ENCODE peak calls at places on chromosomes 16 and 17, in ten cellular contexts. One of them, this sample, is unnamed.

GRCh38 chr17:43714338-43715149 is 44.0 kb downstream of the SOST start:
- DNase-seq in HT-29: peak; percentile 22
- DNase-seq in left ventricle myocardium inferior: no peak
- DNase-seq in HuH-7.5: no peak
- DNase-seq in epithelial cell of esophagus: peak; percentile 57
- DNase-seq in fibroblast of mammary gland: peak; percentile 37
- DNase-seq in hepatocyte: no peak
- DNase-seq in mesothelial cell of epicardium: no peak
- DNase-seq in AG08395: peak; percentile 59
- DNase-seq in breast epithelium: peak; percentile 35
- DNase-seq in this sample: peak; percentile 60

GRCh38 chr16:67650023-67650422 is 5.1 kb downstream of the CARMIL2 start:
- DNase-seq in HT-29: no peak
- DNase-seq in left ventricle myocardium inferior: no peak
- DNase-seq in HuH-7.5: no peak
- DNase-seq in epithelial cell of esophagus: no peak
- DNase-seq in fibroblast of mammary gland: no peak
- DNase-seq in hepatocyte: no peak
- DNase-seq in mesothelial cell of epicardium: no peak
- DNase-seq in AG08395: no peak
- DNase-seq in breast epithelium: no peak
- DNase-seq in this sample: no peak

GRCh38 chr17:55326030-55326429 is 61.3 kb downstream of the HLF start:
- DNase-seq in HT-29: no peak
- DNase-seq in left ventricle myocardium inferior: no peak
- DNase-seq in HuH-7.5: no peak
- DNase-seq in epithelial cell of esophagus: no peak
- DNase-seq in fibroblast of mammary gland: no peak
- DNase-seq in hepatocyte: no peak
- DNase-seq in mesothelial cell of epicardium: no peak
- DNase-seq in AG08395: no peak
- DNase-seq in breast epithelium: no peak
- DNase-seq in this sample: no peak

GRCh38 chr16:80123189-80123588 is 417.6 kb upstream of the DYNLRB2 start:
- DNase-seq in HT-29: no peak
- DNase-seq in left ventricle myocardium inferior: no peak
- DNase-seq in HuH-7.5: no peak
- DNase-seq in epithelial cell of esophagus: no peak
- DNase-seq in fibroblast of mammary gland: peak; percentile 26
- DNase-seq in hepatocyte: no peak
- DNase-seq in mesothelial cell of epicardium: no peak
- DNase-seq in AG08395: peak; percentile 42
- DNase-seq in breast epithelium: no peak
- DNase-seq in this sample: no peak

GRCh38 chr17:77647531-77647930 is 311.0 kb upstream of the TNRC6C start:
- DNase-seq in HT-29: no peak
- DNase-seq in left ventricle myocardium inferior: no peak
- DNase-seq in HuH-7.5: no peak
- DNase-seq in epithelial cell of esophagus: no peak
- DNase-seq in fibroblast of mammary gland: no peak
- DNase-seq in hepatocyte: no peak
- DNase-seq in mesothelial cell of epicardium: no peak
- DNase-seq in AG08395: no peak
- DNase-seq in breast epithelium: no peak
- DNase-seq in this sample: no peak

GRCh38 chr17:72846399-72846798 is 246.1 kb downstream of the SLC39A11 start:
- DNase-seq in HT-29: no peak
- DNase-seq in left ventricle myocardium inferior: no peak
- DNase-seq in HuH-7.5: no peak
- DNase-seq in epithelial cell of esophagus: no peak
- DNase-seq in fibroblast of mammary gland: no peak
- DNase-seq in hepatocyte: no peak
- DNase-seq in mesothelial cell of epicardium: no peak
- DNase-seq in AG08395: no peak
- DNase-seq in breast epithelium: no peak
- DNase-seq in this sample: peak; percentile 27

GRCh38 chr16:2229602-2230250 is 6.3 kb downstream of the E4F1 start:
- DNase-seq in HT-29: no peak
- DNase-seq in left ventricle myocardium inferior: no peak
- DNase-seq in HuH-7.5: no peak
- DNase-seq in epithelial cell of esophagus: no peak
- DNase-seq in fibroblast of mammary gland: no peak
- DNase-seq in hepatocyte: no peak
- DNase-seq in mesothelial cell of epicardium: no peak
- DNase-seq in AG08395: no peak
- DNase-seq in breast epithelium: no peak
- DNase-seq in this sample: no peak

GRCh38 chr16:19168173-19169080 is at the start of gene SYT17:
- DNase-seq in HT-29: no peak
- DNase-seq in left ventricle myocardium inferior: peak; percentile 19
- DNase-seq in HuH-7.5: no peak
- DNase-seq in epithelial cell of esophagus: no peak
- DNase-seq in fibroblast of mammary gland: no peak
- DNase-seq in hepatocyte: peak; percentile 68
- DNase-seq in mesothelial cell of epicardium: no peak
- DNase-seq in AG08395: no peak
- DNase-seq in breast epithelium: no peak
- DNase-seq in this sample: no peak

GRCh38 chr16:10828851-10829331 is 10.3 kb upstream of the TVP23A start:
- DNase-seq in HT-29: peak; percentile 35
- DNase-seq in left ventricle myocardium inferior: peak; percentile 96
- DNase-seq in HuH-7.5: no peak
- DNase-seq in epithelial cell of esophagus: peak; percentile 58
- DNase-seq in fibroblast of mammary gland: peak; percentile 83
- DNase-seq in hepatocyte: peak; percentile 75
- DNase-seq in mesothelial cell of epicardium: no peak
- DNase-seq in AG08395: peak; percentile 88
- DNase-seq in breast epithelium: peak; percentile 94
- DNase-seq in this sample: peak; percentile 68

GRCh38 chr16:84419730-84420129 is 51.4 kb downstream of the ATP2C2 start:
- DNase-seq in HT-29: no peak
- DNase-seq in left ventricle myocardium inferior: no peak
- DNase-seq in HuH-7.5: no peak
- DNase-seq in epithelial cell of esophagus: no peak
- DNase-seq in fibroblast of mammary gland: no peak
- DNase-seq in hepatocyte: no peak
- DNase-seq in mesothelial cell of epicardium: no peak
- DNase-seq in AG08395: no peak
- DNase-seq in breast epithelium: no peak
- DNase-seq in this sample: no peak

GRCh38 chr17:53058031-53058430 is 764.7 kb upstream of the KIF2B start:
- DNase-seq in HT-29: no peak
- DNase-seq in left ventricle myocardium inferior: no peak
- DNase-seq in HuH-7.5: no peak
- DNase-seq in epithelial cell of esophagus: peak; percentile 19
- DNase-seq in fibroblast of mammary gland: no peak
- DNase-seq in hepatocyte: no peak
- DNase-seq in mesothelial cell of epicardium: no peak
- DNase-seq in AG08395: no peak
- DNase-seq in breast epithelium: no peak
- DNase-seq in this sample: no peak

GRCh38 chr17:33709881-33710280 is 416.8 kb upstream of the ASIC2 start:
- DNase-seq in HT-29: no peak
- DNase-seq in left ventricle myocardium inferior: no peak
- DNase-seq in HuH-7.5: no peak
- DNase-seq in epithelial cell of esophagus: no peak
- DNase-seq in fibroblast of mammary gland: no peak
- DNase-seq in hepatocyte: no peak
- DNase-seq in mesothelial cell of epicardium: no peak
- DNase-seq in AG08395: no peak
- DNase-seq in breast epithelium: no peak
- DNase-seq in this sample: no peak

GRCh38 chr16:23321206-23321875 is 19.2 kb downstream of the SCNN1B start:
- DNase-seq in HT-29: no peak
- DNase-seq in left ventricle myocardium inferior: no peak
- DNase-seq in HuH-7.5: no peak
- DNase-seq in epithelial cell of esophagus: no peak
- DNase-seq in fibroblast of mammary gland: no peak
- DNase-seq in hepatocyte: no peak
- DNase-seq in mesothelial cell of epicardium: no peak
- DNase-seq in AG08395: no peak
- DNase-seq in breast epithelium: no peak
- DNase-seq in this sample: no peak

GRCh38 chr17:30990458-30990857 is 19.6 kb downstream of the RNF135 start:
- DNase-seq in HT-29: no peak
- DNase-seq in left ventricle myocardium inferior: no peak
- DNase-seq in HuH-7.5: no peak
- DNase-seq in epithelial cell of esophagus: no peak
- DNase-seq in fibroblast of mammary gland: no peak
- DNase-seq in hepatocyte: no peak
- DNase-seq in mesothelial cell of epicardium: no peak
- DNase-seq in AG08395: no peak
- DNase-seq in breast epithelium: no peak
- DNase-seq in this sample: no peak

GRCh38 chr17:65888649-65889048 is 303.3 kb downstream of the CEP112 start:
- DNase-seq in HT-29: no peak
- DNase-seq in left ventricle myocardium inferior: no peak
- DNase-seq in HuH-7.5: no peak
- DNase-seq in epithelial cell of esophagus: no peak
- DNase-seq in fibroblast of mammary gland: peak; percentile 20
- DNase-seq in hepatocyte: no peak
- DNase-seq in mesothelial cell of epicardium: no peak
- DNase-seq in AG08395: peak; percentile 50
- DNase-seq in breast epithelium: no peak
- DNase-seq in this sample: peak; percentile 3

GRCh38 chr16:49537924-49538455 is 164.4 kb downstream of the C16orf78 start:
- DNase-seq in HT-29: no peak
- DNase-seq in left ventricle myocardium inferior: no peak
- DNase-seq in HuH-7.5: no peak
- DNase-seq in epithelial cell of esophagus: no peak
- DNase-seq in fibroblast of mammary gland: no peak
- DNase-seq in hepatocyte: no peak
- DNase-seq in mesothelial cell of epicardium: no peak
- DNase-seq in AG08395: no peak
- DNase-seq in breast epithelium: no peak
- DNase-seq in this sample: no peak

GRCh38 chr16:3797904-3798811 is 80.8 kb upstream of the TRAP1 start:
- DNase-seq in HT-29: no peak
- DNase-seq in left ventricle myocardium inferior: no peak
- DNase-seq in HuH-7.5: no peak
- DNase-seq in epithelial cell of esophagus: no peak
- DNase-seq in fibroblast of mammary gland: no peak
- DNase-seq in hepatocyte: no peak
- DNase-seq in mesothelial cell of epicardium: no peak
- DNase-seq in AG08395: no peak
- DNase-seq in breast epithelium: no peak
- DNase-seq in this sample: no peak

GRCh38 chr16:55657616-55658015 is 1.8 kb downstream of the SLC6A2 start:
- DNase-seq in HT-29: no peak
- DNase-seq in left ventricle myocardium inferior: no peak
- DNase-seq in HuH-7.5: no peak
- DNase-seq in epithelial cell of esophagus: no peak
- DNase-seq in fibroblast of mammary gland: no peak
- DNase-seq in hepatocyte: no peak
- DNase-seq in mesothelial cell of epicardium: no peak
- DNase-seq in AG08395: no peak
- DNase-seq in breast epithelium: no peak
- DNase-seq in this sample: no peak

GRCh38 chr17:39538875-39539274 is 68.8 kb downstream of the NEUROD2 start:
- DNase-seq in HT-29: no peak
- DNase-seq in left ventricle myocardium inferior: no peak
- DNase-seq in HuH-7.5: no peak
- DNase-seq in epithelial cell of esophagus: peak; percentile 20
- DNase-seq in fibroblast of mammary gland: no peak
- DNase-seq in hepatocyte: no peak
- DNase-seq in mesothelial cell of epicardium: no peak
- DNase-seq in AG08395: no peak
- DNase-seq in breast epithelium: no peak
- DNase-seq in this sample: no peak

GRCh38 chr17:68910256-68910705 is 44.9 kb downstream of the ABCA8 start:
- DNase-seq in HT-29: no peak
- DNase-seq in left ventricle myocardium inferior: peak; percentile 27
- DNase-seq in HuH-7.5: no peak
- DNase-seq in epithelial cell of esophagus: peak; percentile 2
- DNase-seq in fibroblast of mammary gland: peak; percentile 10
- DNase-seq in hepatocyte: no peak
- DNase-seq in mesothelial cell of epicardium: no peak
- DNase-seq in AG08395: no peak
- DNase-seq in breast epithelium: no peak
- DNase-seq in this sample: peak; percentile 19

GRCh38 chr16:7083086-7083485 is 249.6 kb upstream of the RBFOX1 start:
- DNase-seq in HT-29: no peak
- DNase-seq in left ventricle myocardium inferior: no peak
- DNase-seq in HuH-7.5: no peak
- DNase-seq in epithelial cell of esophagus: no peak
- DNase-seq in fibroblast of mammary gland: no peak
- DNase-seq in hepatocyte: no peak
- DNase-seq in mesothelial cell of epicardium: no peak
- DNase-seq in AG08395: no peak
- DNase-seq in breast epithelium: no peak
- DNase-seq in this sample: no peak

GRCh38 chr16:85137323-85138072 is 25.2 kb upstream of the CIBAR2 start:
- DNase-seq in HT-29: peak; percentile 47
- DNase-seq in left ventricle myocardium inferior: peak; percentile 96
- DNase-seq in HuH-7.5: peak; percentile 90
- DNase-seq in epithelial cell of esophagus: no peak
- DNase-seq in fibroblast of mammary gland: peak; percentile 96
- DNase-seq in hepatocyte: peak; percentile 92
- DNase-seq in mesothelial cell of epicardium: no peak
- DNase-seq in AG08395: peak; percentile 95
- DNase-seq in breast epithelium: peak; percentile 89
- DNase-seq in this sample: peak; percentile 82

GRCh38 chr17:7029659-7030058 is 6.2 kb upstream of the SLC16A13 start:
- DNase-seq in HT-29: no peak
- DNase-seq in left ventricle myocardium inferior: no peak
- DNase-seq in HuH-7.5: no peak
- DNase-seq in epithelial cell of esophagus: no peak
- DNase-seq in fibroblast of mammary gland: no peak
- DNase-seq in hepatocyte: no peak
- DNase-seq in mesothelial cell of epicardium: no peak
- DNase-seq in AG08395: no peak
- DNase-seq in breast epithelium: no peak
- DNase-seq in this sample: no peak

GRCh38 chr16:73847090-73847489 is 449.5 kb upstream of the PSMD7 start:
- DNase-seq in HT-29: no peak
- DNase-seq in left ventricle myocardium inferior: no peak
- DNase-seq in HuH-7.5: no peak
- DNase-seq in epithelial cell of esophagus: no peak
- DNase-seq in fibroblast of mammary gland: no peak
- DNase-seq in hepatocyte: no peak
- DNase-seq in mesothelial cell of epicardium: no peak
- DNase-seq in AG08395: no peak
- DNase-seq in breast epithelium: no peak
- DNase-seq in this sample: no peak